ENCODE peak calls at places on chromosomes 5 and 9, in four cellular contexts. T is GM12878, L is WTC11, H is HepG2. M is an unnamed sample.

GRCh38 chr5:83428890-83429289 is 42.7 kb upstream of the VCAN start:
- DNase-seq in T (no peak), L (no peak), H (no peak), M (no peak)

GRCh38 chr9:115883467-115884329 is 269.9 kb upstream of the PAPPA start:
- DNase-seq in H (peak), L (peak), T (no peak), M (peak)

GRCh38 chr5:148909766-148910165 is 83.4 kb downstream of the ADRB2 start:
- DNase-seq in T (no peak), H (no peak), L (no peak), M (no peak)

GRCh38 chr5:139912804-139913203 is 117.2 kb downstream of the PSD2 start:
- DNase-seq in L (no peak), T (no peak), H (no peak), M (no peak)

GRCh38 chr9:99591770-99592169 is 229.9 kb upstream of the NR4A3 start:
- DNase-seq in L (no peak), H (no peak), T (no peak), M (no peak)

GRCh38 chr9:33161011-33161588 is 6.0 kb downstream of the B4GALT1 start:
- DNase-seq in L (no peak), T (no peak), H (no peak), M (no peak)

GRCh38 chr9:28598396-28598795 is 1025.1 kb upstream of the C9orf72 start:
- DNase-seq in T (no peak), H (no peak), L (peak), M (no peak)

GRCh38 chr5:171420429-171421231 is 1.2 kb downstream of the FGF18 start:
- DNase-seq in L (peak), H (no peak), T (no peak), M (no peak)

GRCh38 chr5:43036856-43037711 is 3.0 kb downstream of the ANXA2R start:
- DNase-seq in T (no peak), L (no peak), H (no peak), M (no peak)

GRCh38 chr5:77146896-77147295 is 59.8 kb upstream of the ZBED3 start:
- DNase-seq in L (no peak), H (no peak), T (no peak), M (no peak)

GRCh38 chr9:75960561-75960960 is 70.1 kb downstream of the PCSK5 start:
- DNase-seq in L (no peak), T (no peak), H (no peak), M (no peak)

GRCh38 chr5:124507688-124508087 is 238.8 kb downstream of the ZNF608 start:
- DNase-seq in H (no peak), L (no peak), T (no peak), M (no peak)

GRCh38 chr9:120934271-120934670 is 7.7 kb upstream of the TRAF1 start:
- DNase-seq in H (no peak), L (no peak), T (no peak), M (no peak)

GRCh38 chr5:141604318-141604717 is 14.5 kb downstream of the DIAPH1 start:
- DNase-seq in H (peak), T (no peak), L (no peak), M (peak)

GRCh38 chr9:105693435-105694275 is 686 bp upstream of the TMEM38B start:
- DNase-seq in L (no peak), H (no peak), T (no peak), M (peak)

GRCh38 chr9:77575785-77576184 is 72.3 kb downstream of the GNA14 start:
- DNase-seq in H (no peak), L (peak), T (no peak), M (peak)

GRCh38 chr5:142863856-142864255 is 93.7 kb downstream of the ARHGAP26 start:
- DNase-seq in L (peak), H (no peak), T (no peak), M (peak)

GRCh38 chr9:120845255-120845654 is 2.5 kb upstream of the PSMD5 start:
- DNase-seq in T (no peak), L (no peak), H (no peak), M (no peak)

GRCh38 chr9:136549010-136549980 is 3.4 kb upstream of the NOTCH1 start:
- DNase-seq in H (no peak), T (no peak), L (no peak), M (no peak)

GRCh38 chr9:137369111-137369787 is 53.7 kb downstream of the EXD3 start:
- DNase-seq in T (no peak), L (peak), H (no peak), M (no peak)

GRCh38 chr9:113160571-113160970 is 9.8 kb downstream of the SLC31A2 start:
- DNase-seq in T (no peak), L (peak), H (no peak), M (no peak)

DNA sequence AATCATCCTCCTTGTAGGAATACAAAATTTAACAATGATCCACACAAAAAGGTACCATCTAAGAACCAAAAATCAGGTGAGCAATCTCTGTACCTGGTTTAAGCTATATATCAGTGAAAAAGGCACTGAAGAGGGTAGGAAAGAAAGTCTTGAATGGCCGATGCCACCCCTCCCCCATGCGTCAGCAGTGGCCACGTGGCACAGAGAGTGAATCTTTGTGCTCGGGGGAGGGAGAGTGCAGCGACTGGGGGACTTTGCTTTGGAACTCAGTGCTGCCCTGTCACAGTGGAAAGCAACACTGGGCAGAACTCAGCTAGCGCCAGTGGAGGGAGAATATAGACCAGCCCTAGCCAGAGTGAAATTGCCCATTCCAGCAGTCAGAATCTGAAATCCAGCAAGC is 28.3 kb upstream of the PDE4D start:
- DNase-seq in T (no peak), H (no peak), L (peak), M (no peak)
- TF ChIP-seq TCF7 in T (no peak), H (no peak), L (no peak), M (no peak)

GRCh38 chr9:6757132-6757987 is at the start of gene KDM4C:
- DNase-seq in T (peak), L (peak), H (peak), M (peak)

GRCh38 chr9:6761306-6761705 is 3.5 kb downstream of the KDM4C start:
- DNase-seq in L (no peak), H (no peak), T (no peak), M (no peak)

GRCh38 chr9:6758418-6759113 is 793 bp downstream of the KDM4C start:
- DNase-seq in H (peak), L (peak), T (no peak), M (no peak)

GRCh38 chr9:6759114-6759977 is 1.6 kb downstream of the KDM4C start:
- DNase-seq in H (peak), T (peak), L (no peak), M (peak)

DNA sequence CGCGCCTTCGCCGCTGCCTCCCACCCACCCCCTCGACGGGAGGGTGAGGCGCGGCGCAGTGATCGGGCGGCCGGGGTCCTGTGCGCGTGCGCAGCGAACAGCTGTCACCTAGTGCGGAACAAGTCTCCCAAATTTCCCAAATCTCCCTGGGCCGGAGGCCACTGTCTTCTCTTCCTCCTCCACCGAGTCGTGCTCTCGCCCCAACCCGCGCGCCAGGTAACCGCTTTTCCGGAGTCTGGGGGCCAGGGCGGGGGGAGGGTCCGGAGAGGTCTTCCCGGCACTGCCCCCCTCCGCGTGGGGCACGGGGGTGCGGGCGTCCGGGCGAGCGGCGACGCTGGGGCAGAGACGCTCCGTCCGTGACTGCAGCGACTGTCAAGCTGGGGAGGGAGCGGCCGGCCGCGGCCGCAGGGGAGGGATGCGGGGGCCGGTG is 230 bp downstream of the KDM4C start:
- DNase-seq in H (no peak), T (no peak), L (peak), M (peak)
- TF ChIP-seq TCF7 in H (no peak), T (no peak), L (no peak), M (no peak)

GRCh38 chr5:150989695-150990094 is 30.7 kb upstream of the GPX3 start:
- DNase-seq in T (no peak), L (peak), H (no peak), M (peak)
- TF ChIP-seq TCF7 in T (no peak), L (no peak), H (no peak), M (no peak)

GRCh38 chr9:128118472-128118857 is 9.1 kb downstream of the PTGES2 start:
- DNase-seq in T (no peak), L (no peak), H (no peak), M (no peak)

GRCh38 chr9:128116104-128117083 is 11.1 kb downstream of the PTGES2 start:
- DNase-seq in T (no peak), H (no peak), L (no peak), M (no peak)

GRCh38 chr9:128120061-128120740 is 7.3 kb downstream of the PTGES2 start:
- DNase-seq in H (no peak), L (no peak), T (no peak), M (no peak)

GRCh38 chr9:128118971-128119665 is 8.4 kb downstream of the PTGES2 start:
- DNase-seq in H (no peak), T (no peak), L (no peak), M (no peak)

DNA sequence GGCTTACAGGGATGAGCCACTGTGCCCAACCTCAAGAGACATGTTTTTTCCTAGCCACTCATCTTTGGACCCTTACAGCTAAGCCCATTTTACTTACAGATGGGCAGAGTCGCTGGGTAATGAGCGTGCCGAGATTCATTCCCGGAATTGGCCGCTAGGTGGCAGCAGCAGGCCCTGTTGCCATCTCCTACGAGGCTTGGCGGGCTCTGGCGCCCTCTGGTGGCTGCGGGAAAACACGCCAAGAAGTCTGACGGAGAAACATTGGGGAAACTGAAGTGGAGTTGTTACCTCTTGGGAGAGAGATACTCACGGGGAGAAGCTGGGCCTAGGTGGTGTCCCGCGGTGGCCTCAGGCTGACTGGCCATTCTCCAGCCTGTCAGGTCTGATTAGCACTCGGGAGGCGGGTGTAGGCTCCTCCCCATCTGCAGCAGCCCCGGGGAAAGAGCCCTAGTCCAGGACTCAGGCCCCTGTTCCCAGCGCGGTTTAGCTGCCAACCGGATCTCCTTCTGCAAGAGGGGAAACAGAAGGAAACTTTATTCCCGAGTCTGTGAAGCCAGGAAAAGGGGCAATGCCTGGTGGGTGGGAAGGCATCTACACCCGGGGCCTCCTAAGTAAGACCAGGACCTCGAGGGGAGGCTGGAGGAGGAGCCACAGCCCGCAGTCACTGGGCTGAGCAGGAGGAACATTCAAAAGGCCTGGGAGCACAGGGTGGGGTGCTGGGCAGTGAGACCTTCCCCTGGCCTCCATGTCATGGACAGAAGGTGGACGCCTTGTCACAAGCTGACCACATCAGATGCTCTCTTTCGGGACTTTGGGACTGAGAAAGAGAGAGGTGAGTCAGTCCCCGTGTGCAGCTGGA is 9.7 kb downstream of the PTGES2 start:
- DNase-seq in H (peak), L (peak), T (no peak), M (peak)
- TF ChIP-seq TCF7 in H (no peak), L (no peak), T (no peak), M (no peak)

GRCh38 chr9:73121375-73121935 is 30.2 kb upstream of the ANXA1 start:
- DNase-seq in T (no peak), L (no peak), H (no peak), M (no peak)

GRCh38 chr9:73116880-73117279 is 34.8 kb upstream of the ANXA1 start:
- DNase-seq in T (no peak), L (no peak), H (no peak), M (no peak)

GRCh38 chr9:73116030-73116429 is 35.6 kb upstream of the ANXA1 start:
- DNase-seq in H (no peak), T (no peak), L (no peak), M (no peak)

GRCh38 chr9:73118898-73119554 is 32.6 kb upstream of the ANXA1 start:
- DNase-seq in L (no peak), T (no peak), H (no peak), M (no peak)

GRCh38 chr9:73118297-73118696 is 33.4 kb upstream of the ANXA1 start:
- DNase-seq in L (no peak), H (no peak), T (no peak), M (no peak)
- TF ChIP-seq TCF7 in L (no peak), H (no peak), T (no peak), M (no peak)

GRCh38 chr5:170219615-170220014 is 13.2 kb upstream of the C5orf58 start:
- DNase-seq in T (no peak), H (no peak), L (no peak), M (no peak)

GRCh38 chr5:170221319-170221718 is 11.5 kb upstream of the C5orf58 start:
- DNase-seq in H (no peak), T (no peak), L (no peak), M (no peak)

GRCh38 chr5:170223349-170223748 is 9.4 kb upstream of the C5orf58 start:
- DNase-seq in T (no peak), H (no peak), L (no peak), M (no peak)

GRCh38 chr5:170218730-170219129 is 14.1 kb upstream of the C5orf58 start:
- DNase-seq in H (no peak), L (no peak), T (no peak), M (no peak)

DNA sequence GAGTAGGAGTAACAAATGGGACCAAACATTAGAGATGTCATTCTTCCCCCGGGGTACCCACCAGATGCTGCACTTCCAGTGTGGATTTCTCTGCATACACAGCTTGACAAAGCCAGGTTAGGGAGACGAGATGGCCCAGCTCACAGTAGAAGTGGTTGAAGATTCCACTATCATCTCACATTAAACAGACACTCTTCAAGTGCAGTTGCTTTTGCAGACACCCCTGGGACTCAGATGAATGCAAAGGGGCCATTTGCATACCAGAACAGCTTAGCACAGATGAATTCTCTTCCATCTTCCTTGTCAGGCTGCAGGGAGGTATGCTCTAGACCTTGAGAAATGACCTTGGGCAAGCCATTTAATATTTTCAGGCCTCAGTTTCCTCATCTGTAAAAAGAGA is 12.6 kb upstream of the C5orf58 start:
- DNase-seq in L (no peak), T (no peak), H (no peak), M (no peak)
- TF ChIP-seq TCF7 in L (no peak), T (no peak), H (no peak), M (no peak)